ENCODE peak calls at places on chromosomes 6 and 20, in eight cellular contexts. X is CD8-positive, alpha-beta T cell; C is GM23248; I is astrocyte of the spinal cord; E is H1; F is BJ; R is SJSA1; J is psoas muscle. G is an unnamed sample.

GRCh38 chr6:145529582-145529981 is 205.7 kb downstream of the EPM2A start:
- DNase-seq in R (no peak), E (no peak), F (no peak), X (no peak), J (no peak), C (no peak), I (no peak), G (no peak)

GRCh38 chr20:34022154-34022842 is 28.6 kb downstream of the RALY start:
- DNase-seq in E (no peak), F (no peak), J (no peak), C (peak), I (no peak), R (no peak), X (no peak), G (no peak)

GRCh38 chr6:41488392-41489129 is 57.6 kb upstream of the FOXP4 start:
- DNase-seq in E (no peak), J (no peak), R (peak), F (peak), I (peak), X (no peak), C (peak), G (no peak)

GRCh38 chr20:62881662-62882395 is 20.2 kb upstream of the TCFL5 start:
- DNase-seq in I (no peak), F (no peak), C (no peak), E (no peak), X (no peak), R (no peak), J (no peak), G (no peak)

GRCh38 chr6:123875784-123876183 is 72.1 kb downstream of the NKAIN2 start:
- DNase-seq in I (no peak), R (no peak), J (no peak), C (no peak), X (no peak), E (no peak), F (no peak), G (no peak)

GRCh38 chr20:45098096-45098773 is 2.7 kb downstream of the KCNS1 start:
- DNase-seq in E (peak), I (peak), F (no peak), C (peak), J (no peak), R (no peak), X (no peak), G (peak)

GRCh38 chr6:151413372-151414145 is 22.2 kb upstream of the ZBTB2 start:
- DNase-seq in F (no peak), J (no peak), C (no peak), I (no peak), R (no peak), E (no peak), X (peak), G (peak)

GRCh38 chr6:56729719-56730118 is 87.0 kb upstream of the DST start:
- DNase-seq in E (no peak), I (peak), J (no peak), R (no peak), C (peak), F (peak), X (no peak), G (no peak)

GRCh38 chr6:31572041-31572911 is at the start of gene LTA:
- DNase-seq in X (peak), E (no peak), I (no peak), F (no peak), C (no peak), R (no peak), J (no peak), G (peak)

GRCh38 chr6:151276112-151276745 is 36.5 kb downstream of the AKAP12 start:
- DNase-seq in E (no peak), R (no peak), I (peak), J (peak), X (no peak), C (peak), F (peak), G (no peak)

GRCh38 chr20:37711987-37712961 is 18.4 kb downstream of the CTNNBL1 start:
- DNase-seq in J (no peak), C (no peak), F (no peak), I (no peak), X (no peak), R (no peak), E (no peak), G (no peak)

GRCh38 chr6:151330130-151330715 is 61.1 kb downstream of the ZBTB2 start:
- DNase-seq in R (no peak), X (no peak), C (peak), E (no peak), J (no peak), I (peak), F (peak), G (no peak)

GRCh38 chr6:11785953-11786579 is 7.5 kb upstream of the ADTRP start:
- DNase-seq in F (no peak), X (no peak), R (no peak), E (no peak), J (no peak), I (no peak), C (no peak), G (peak)

GRCh38 chr6:1608976-1609661 is 596 bp upstream of the FOXC1 start:
- DNase-seq in J (peak), I (peak), X (no peak), E (no peak), R (peak), C (peak), F (no peak), G (no peak)

GRCh38 chr20:44357555-44358130 is 2.1 kb downstream of the HNF4A start:
- DNase-seq in F (no peak), X (no peak), E (no peak), C (no peak), R (no peak), J (no peak), I (no peak), G (no peak)

GRCh38 chr6:84926756-84927155 is 162.4 kb upstream of the TBX18 start:
- DNase-seq in F (no peak), I (peak), C (peak), J (no peak), X (no peak), E (no peak), R (no peak), G (no peak)

GRCh38 chr6:10078581-10078980 is 336.3 kb downstream of the TFAP2A start:
- DNase-seq in R (no peak), F (no peak), E (no peak), J (no peak), C (no peak), X (no peak), I (no peak), G (no peak)

GRCh38 chr6:20811112-20811746 is 277.0 kb downstream of the CDKAL1 start:
- DNase-seq in C (peak), X (no peak), R (peak), J (no peak), E (peak), I (peak), F (peak), G (no peak)
- H3K4me3 ChIP-seq in C (peak), X (no peak), R (no peak), J (no peak), E (peak), I (no peak), F (no peak), G (no peak)

GRCh38 chr20:38987777-38988176 is 25.6 kb downstream of the DHX35 start:
- DNase-seq in C (no peak), J (no peak), F (no peak), I (no peak), R (no peak), X (no peak), E (no peak), G (no peak)
- H3K4me3 ChIP-seq in C (no peak), J (no peak), F (no peak), I (no peak), R (no peak), X (no peak), E (no peak), G (no peak)

GRCh38 chr6:160678744-160679401 is 14.8 kb upstream of the LPA start:
- DNase-seq in R (no peak), J (no peak), F (no peak), E (no peak), C (no peak), I (no peak), X (no peak), G (no peak)

GRCh38 chr6:160678230-160678629 is 14.2 kb upstream of the LPA start:
- DNase-seq in E (no peak), X (no peak), I (no peak), F (no peak), C (no peak), J (no peak), R (no peak), G (no peak)

GRCh38 chr6:160679402-160679769 is 15.3 kb upstream of the LPA start:
- DNase-seq in F (no peak), E (peak), X (no peak), J (no peak), I (no peak), C (no peak), R (no peak), G (no peak)
- H3K4me3 ChIP-seq in F (no peak), E (no peak), X (no peak), J (no peak), I (no peak), C (no peak), R (no peak), G (no peak)

DNA sequence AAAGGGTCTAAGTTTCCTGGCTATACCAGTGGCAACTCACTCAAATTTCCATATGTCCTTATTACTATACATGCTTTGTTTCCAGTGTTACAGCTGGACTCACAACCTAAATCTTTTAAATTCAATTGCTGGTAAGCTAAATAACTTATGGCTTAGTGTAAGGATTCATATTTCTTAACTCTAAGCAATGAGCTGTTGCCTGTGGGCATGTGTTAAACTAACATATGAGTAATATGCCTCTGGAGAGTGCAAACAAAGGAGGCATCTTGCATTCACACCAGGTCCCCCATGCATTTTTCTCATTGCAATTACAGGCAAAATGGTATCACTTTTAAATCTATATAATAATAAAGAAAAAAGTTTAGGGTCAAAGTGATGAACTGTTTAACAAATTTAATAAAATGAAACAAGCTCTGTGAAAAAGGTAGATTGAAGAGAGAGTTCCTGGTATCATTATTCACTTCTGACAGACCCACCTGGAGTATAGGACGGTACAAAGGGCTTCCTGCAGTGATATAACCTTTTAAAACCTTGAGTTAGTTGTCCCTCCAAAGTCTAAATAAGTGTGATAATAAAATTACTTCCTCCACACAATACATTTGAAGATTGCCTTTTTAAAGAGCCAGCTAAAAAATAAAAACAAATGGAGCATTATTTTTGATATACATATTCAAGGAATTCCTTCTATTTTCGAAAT is 57.6 kb upstream of the HMGCLL1 start:
- DNase-seq in I (peak), R (no peak), E (no peak), F (no peak), J (no peak), C (peak), X (no peak), G (no peak)
- H3K4me3 ChIP-seq in I (no peak), R (no peak), E (no peak), F (no peak), J (no peak), C (no peak), X (no peak), G (no peak)

GRCh38 chr6:135145509-135145865 is 35.6 kb upstream of the MYB start:
- DNase-seq in E (no peak), J (no peak), C (peak), F (no peak), I (peak), R (no peak), X (no peak), G (peak)
- H3K4me3 ChIP-seq in E (no peak), J (no peak), C (no peak), F (no peak), I (no peak), R (no peak), X (no peak), G (peak)

GRCh38 chr20:48620112-48620485 is 207.7 kb downstream of the PREX1 start:
- DNase-seq in F (no peak), J (no peak), I (no peak), C (no peak), R (no peak), X (no peak), E (no peak), G (no peak)

GRCh38 chr20:48622421-48622820 is 205.4 kb downstream of the PREX1 start:
- DNase-seq in E (no peak), C (no peak), J (no peak), I (no peak), F (no peak), R (no peak), X (no peak), G (no peak)

GRCh38 chr20:48619126-48620101 is 208.4 kb downstream of the PREX1 start:
- DNase-seq in F (no peak), C (no peak), R (no peak), I (no peak), X (no peak), E (no peak), J (no peak), G (no peak)

GRCh38 chr20:48621256-48622078 is 206.3 kb downstream of the PREX1 start:
- DNase-seq in E (no peak), F (no peak), J (no peak), X (no peak), C (peak), R (no peak), I (no peak), G (peak)

DNA sequence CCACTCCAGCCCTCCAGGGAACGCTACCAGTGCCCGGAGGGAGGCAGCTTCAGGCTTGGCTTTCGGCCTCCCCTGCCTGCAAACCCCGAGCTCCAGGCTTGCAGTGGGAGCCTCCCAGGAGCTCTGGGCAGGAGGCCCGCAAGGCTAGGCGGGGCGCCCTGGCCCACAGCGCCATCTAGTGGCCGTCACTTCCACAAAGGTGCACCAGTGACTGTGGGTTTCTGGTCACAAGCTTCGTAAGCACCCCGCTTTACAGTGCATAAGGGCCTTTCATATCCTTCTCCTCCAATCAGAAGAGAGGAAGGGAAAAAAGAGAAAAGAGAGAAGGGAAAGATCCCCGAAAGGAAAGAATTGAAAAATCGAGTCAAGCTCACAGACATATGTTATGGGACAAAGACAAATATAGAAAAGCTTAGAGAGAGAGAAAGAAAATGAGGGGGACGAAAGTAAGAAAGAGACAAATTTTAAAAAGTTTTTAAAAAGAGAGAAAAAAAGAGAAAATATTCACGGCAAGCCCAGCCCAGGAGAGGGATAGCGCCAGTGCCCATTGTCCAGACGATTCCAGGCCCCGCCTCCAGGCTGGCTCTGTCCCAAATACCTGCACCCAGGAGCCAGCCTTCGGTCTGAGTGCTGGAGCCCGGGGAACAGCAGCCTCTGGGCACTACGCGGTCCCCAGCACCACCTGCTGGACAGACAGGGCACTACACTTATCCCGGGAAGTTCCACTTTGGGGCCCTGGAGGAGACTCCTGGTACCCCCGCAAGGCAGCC is 207.1 kb downstream of the PREX1 start:
- DNase-seq in C (peak), I (peak), R (peak), F (peak), X (peak), J (peak), E (peak), G (peak)
- H3K4me3 ChIP-seq in C (peak), I (peak), R (no peak), F (peak), X (no peak), J (peak), E (peak), G (peak)

DNA sequence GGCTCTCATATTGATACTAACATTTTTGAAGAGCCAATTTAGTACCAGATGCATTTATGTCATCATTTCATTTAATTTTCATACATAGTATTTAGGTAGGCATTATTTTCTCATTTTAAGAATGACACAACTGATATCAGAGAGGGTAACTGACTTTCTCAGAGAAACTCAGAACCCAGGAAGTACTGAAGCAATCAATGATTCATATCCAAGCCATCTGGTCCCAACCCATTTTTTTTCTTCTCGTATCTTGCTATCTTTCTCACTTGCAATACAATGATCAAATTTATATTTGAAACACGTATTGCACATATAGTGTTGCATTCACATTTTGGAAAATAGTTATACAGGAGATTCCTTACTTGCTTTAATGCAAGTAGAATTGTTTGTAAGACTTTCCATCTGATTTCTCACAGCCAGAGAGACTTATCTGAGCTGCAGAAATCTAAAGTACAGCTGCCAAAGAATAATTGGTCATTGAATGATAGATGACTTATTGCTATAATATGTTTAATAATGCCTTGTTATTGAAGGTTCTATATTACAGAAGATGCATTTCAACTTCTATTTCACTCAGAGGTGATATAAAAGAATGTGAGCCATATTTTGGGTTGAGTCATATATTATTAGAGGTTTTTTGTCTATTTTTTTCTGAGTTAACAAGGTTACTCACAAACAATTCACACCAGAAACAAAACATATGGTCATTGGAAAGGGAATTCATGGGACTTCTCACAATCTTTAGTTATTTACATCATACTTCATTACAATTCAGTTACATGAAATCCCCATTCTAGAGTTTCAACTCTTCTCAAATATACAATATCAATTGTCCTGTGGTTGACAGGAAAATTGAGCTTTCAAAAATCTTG is 337.5 kb upstream of the CITED2 start:
- DNase-seq in F (no peak), J (no peak), R (no peak), C (peak), E (no peak), X (no peak), I (peak), G (no peak)
- H3K4me3 ChIP-seq in F (no peak), J (no peak), R (no peak), C (no peak), E (no peak), X (no peak), I (no peak), G (no peak)

GRCh38 chr20:23187759-23188158 is 101.6 kb upstream of the CD93 start:
- DNase-seq in E (no peak), I (no peak), R (no peak), F (no peak), C (no peak), X (no peak), J (no peak), G (no peak)
- H3K4me3 ChIP-seq in E (no peak), I (no peak), R (no peak), F (no peak), C (no peak), X (no peak), J (no peak), G (no peak)

G was measured in CD4-positive, CD25-positive, alpha-beta regulatory T cell.